ENCODE peak calls at places on chromosomes 7 and 10, in five cellular contexts. One of them, this sample, is unnamed.

GRCh38 chr7:148116195-148116594 is 474.4 kb upstream of the C7orf33 start:
- DNase-seq in ovary: no peak
- DNase-seq in lower leg skin: no peak
- DNase-seq in sigmoid colon: no peak
- DNase-seq in suprapubic skin: no peak
- DNase-seq in this sample: no peak

GRCh38 chr7:143216151-143216550 is 5.7 kb upstream of the TAS2R40 start:
- DNase-seq in lower leg skin: no peak
- DNase-seq in ovary: no peak
- DNase-seq in suprapubic skin: no peak
- DNase-seq in sigmoid colon: no peak
- DNase-seq in this sample: no peak

GRCh38 chr10:44651834-44652233 is 259.3 kb upstream of the TMEM72 start:
- DNase-seq in ovary: peak
- DNase-seq in sigmoid colon: no peak
- DNase-seq in lower leg skin: no peak
- DNase-seq in suprapubic skin: no peak
- DNase-seq in this sample: no peak

GRCh38 chr7:46619723-46620310 is 698.7 kb upstream of the IGFBP3 start:
- DNase-seq in ovary: no peak
- DNase-seq in sigmoid colon: no peak
- DNase-seq in lower leg skin: no peak
- DNase-seq in suprapubic skin: no peak
- DNase-seq in this sample: no peak

GRCh38 chr10:36677170-36677768 is 448.1 kb upstream of the ANKRD30A start:
- DNase-seq in suprapubic skin: no peak
- DNase-seq in lower leg skin: no peak
- DNase-seq in ovary: no peak
- DNase-seq in sigmoid colon: no peak
- DNase-seq in this sample: no peak

GRCh38 chr10:31836569-31837406 is 91.8 kb downstream of the ARHGAP12 start:
- DNase-seq in ovary: no peak
- DNase-seq in sigmoid colon: no peak
- DNase-seq in suprapubic skin: no peak
- DNase-seq in lower leg skin: no peak
- DNase-seq in this sample: no peak

GRCh38 chr10:132637477-132638129 is 100.0 kb downstream of the INPP5A start:
- DNase-seq in sigmoid colon: peak
- DNase-seq in ovary: peak
- DNase-seq in suprapubic skin: no peak
- DNase-seq in lower leg skin: no peak
- DNase-seq in this sample: peak

GRCh38 chr7:150784120-150784736 is 15.9 kb downstream of the TMEM176B start:
- DNase-seq in sigmoid colon: no peak
- DNase-seq in suprapubic skin: no peak
- DNase-seq in ovary: no peak
- DNase-seq in lower leg skin: peak
- DNase-seq in this sample: peak

GRCh38 chr7:22481726-22482125 is 18.3 kb downstream of the STEAP1B start:
- DNase-seq in sigmoid colon: no peak
- DNase-seq in ovary: no peak
- DNase-seq in lower leg skin: no peak
- DNase-seq in suprapubic skin: no peak
- DNase-seq in this sample: no peak

GRCh38 chr10:16585103-16585502 is 63.4 kb upstream of the C1QL3 start:
- DNase-seq in ovary: no peak
- DNase-seq in lower leg skin: no peak
- DNase-seq in sigmoid colon: no peak
- DNase-seq in suprapubic skin: no peak
- DNase-seq in this sample: no peak

GRCh38 chr7:82032899-82033298 is 263.1 kb upstream of the HGF start:
- DNase-seq in ovary: no peak
- DNase-seq in sigmoid colon: no peak
- DNase-seq in suprapubic skin: no peak
- DNase-seq in lower leg skin: no peak
- DNase-seq in this sample: no peak

GRCh38 chr7:82039621-82040020 is 269.8 kb upstream of the HGF start:
- DNase-seq in suprapubic skin: no peak
- DNase-seq in ovary: no peak
- DNase-seq in lower leg skin: no peak
- DNase-seq in sigmoid colon: no peak
- DNase-seq in this sample: no peak

DNA sequence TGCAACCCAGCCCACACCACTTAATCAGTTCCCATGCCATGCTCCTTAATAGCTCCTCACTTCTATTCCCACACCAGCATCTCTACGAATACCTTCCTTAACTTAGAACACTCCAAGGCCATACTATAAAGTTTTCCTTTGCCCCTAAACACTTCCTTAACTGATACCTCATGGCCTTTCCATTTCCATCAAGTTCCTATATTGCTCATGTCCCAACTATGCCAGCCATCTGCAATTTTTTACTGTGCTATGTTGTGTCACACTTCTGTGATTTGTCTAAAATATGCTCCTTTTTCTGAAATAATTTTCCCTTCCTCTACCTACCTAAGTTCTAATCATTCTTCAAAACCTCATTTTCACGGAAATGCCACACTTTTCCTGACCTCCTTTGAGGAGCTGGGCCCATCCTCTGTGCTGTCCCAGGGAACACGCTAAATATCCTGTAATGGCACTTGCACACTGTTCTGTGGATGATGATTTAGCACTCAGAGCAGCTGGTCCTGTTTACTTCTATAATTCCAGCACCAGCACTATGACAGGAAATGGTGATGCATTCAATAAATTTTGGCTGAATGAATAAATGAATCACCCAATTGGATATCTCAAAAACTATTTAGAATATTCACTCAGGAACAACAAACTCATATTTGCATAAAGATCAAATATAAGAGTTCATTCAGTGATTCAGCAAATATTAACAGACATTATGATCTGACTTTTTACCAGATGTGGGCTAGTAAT is 266.5 kb upstream of the HGF start:
- DNase-seq in sigmoid colon: no peak
- DNase-seq in suprapubic skin: no peak
- DNase-seq in lower leg skin: no peak
- DNase-seq in ovary: no peak
- DNase-seq in this sample: no peak
- H3K4me3 ChIP-seq in sigmoid colon: no peak
- H3K4me3 ChIP-seq in suprapubic skin: no peak
- H3K4me3 ChIP-seq in lower leg skin: no peak
- H3K4me3 ChIP-seq in ovary: no peak
- H3K4me3 ChIP-seq in this sample: no peak

GRCh38 chr10:119650692-119651513 is at the start of gene BAG3:
- DNase-seq in ovary: peak
- DNase-seq in sigmoid colon: peak
- DNase-seq in suprapubic skin: peak
- DNase-seq in lower leg skin: peak
- DNase-seq in this sample: peak

GRCh38 chr10:119651514-119652327 is 541 bp downstream of the BAG3 start:
- DNase-seq in sigmoid colon: peak
- DNase-seq in ovary: no peak
- DNase-seq in suprapubic skin: no peak
- DNase-seq in lower leg skin: peak
- DNase-seq in this sample: no peak

GRCh38 chr10:119653209-119653608 is 2.0 kb downstream of the BAG3 start:
- DNase-seq in lower leg skin: no peak
- DNase-seq in ovary: no peak
- DNase-seq in sigmoid colon: no peak
- DNase-seq in suprapubic skin: no peak
- DNase-seq in this sample: no peak

GRCh38 chr10:119654540-119654939 is 3.4 kb downstream of the BAG3 start:
- DNase-seq in ovary: no peak
- DNase-seq in lower leg skin: no peak
- DNase-seq in suprapubic skin: peak
- DNase-seq in sigmoid colon: peak
- DNase-seq in this sample: peak

DNA sequence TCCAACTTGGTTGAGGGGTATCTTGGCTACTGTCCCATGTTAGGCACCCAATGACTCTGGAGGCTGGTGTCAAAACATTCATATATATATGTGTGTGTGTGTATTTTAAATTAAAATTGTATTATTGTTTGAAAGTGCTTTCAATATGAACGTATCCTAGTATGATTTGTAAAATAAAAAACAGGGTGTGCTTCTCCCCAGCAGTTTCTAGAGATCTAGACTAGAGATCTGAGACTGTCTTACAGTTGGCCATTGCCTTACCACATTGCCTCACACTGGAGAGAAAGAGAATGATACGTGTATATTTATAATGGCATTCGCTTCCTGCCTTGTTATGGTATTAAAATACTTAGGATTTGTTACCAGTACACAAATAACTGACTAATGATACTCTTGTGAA is 1.2 kb downstream of the BAG3 start:
- DNase-seq in lower leg skin: no peak
- DNase-seq in sigmoid colon: no peak
- DNase-seq in suprapubic skin: no peak
- DNase-seq in ovary: no peak
- DNase-seq in this sample: no peak
- TF ChIP-seq POLR2A in lower leg skin: no peak
- TF ChIP-seq POLR2A in sigmoid colon: no peak
- TF ChIP-seq POLR2A in suprapubic skin: no peak
- TF ChIP-seq POLR2A in ovary: no peak
- TF ChIP-seq POLR2A in this sample: peak

GRCh38 chr7:149713731-149714068 is 59.7 kb downstream of the ZNF467 start:
- DNase-seq in lower leg skin: no peak
- DNase-seq in suprapubic skin: peak
- DNase-seq in ovary: peak
- DNase-seq in sigmoid colon: no peak
- DNase-seq in this sample: no peak
- H3K4me3 ChIP-seq in lower leg skin: no peak
- H3K4me3 ChIP-seq in suprapubic skin: peak
- H3K4me3 ChIP-seq in ovary: peak
- H3K4me3 ChIP-seq in sigmoid colon: peak
- H3K4me3 ChIP-seq in this sample: no peak

GRCh38 chr7:26189000-26189539 is 11.5 kb downstream of the HNRNPA2B1 start:
- DNase-seq in suprapubic skin: no peak
- DNase-seq in lower leg skin: no peak
- DNase-seq in sigmoid colon: no peak
- DNase-seq in ovary: no peak
- DNase-seq in this sample: no peak

GRCh38 chr7:26188291-26188999 is 12.1 kb downstream of the HNRNPA2B1 start:
- DNase-seq in lower leg skin: no peak
- DNase-seq in sigmoid colon: no peak
- DNase-seq in ovary: no peak
- DNase-seq in suprapubic skin: no peak
- DNase-seq in this sample: no peak

GRCh38 chr7:26183545-26184282 is 16.8 kb downstream of the HNRNPA2B1 start:
- DNase-seq in sigmoid colon: no peak
- DNase-seq in lower leg skin: no peak
- DNase-seq in suprapubic skin: no peak
- DNase-seq in ovary: no peak
- DNase-seq in this sample: no peak

GRCh38 chr7:26187380-26188290 is 12.9 kb downstream of the HNRNPA2B1 start:
- DNase-seq in suprapubic skin: no peak
- DNase-seq in sigmoid colon: no peak
- DNase-seq in lower leg skin: no peak
- DNase-seq in ovary: no peak
- DNase-seq in this sample: no peak

DNA sequence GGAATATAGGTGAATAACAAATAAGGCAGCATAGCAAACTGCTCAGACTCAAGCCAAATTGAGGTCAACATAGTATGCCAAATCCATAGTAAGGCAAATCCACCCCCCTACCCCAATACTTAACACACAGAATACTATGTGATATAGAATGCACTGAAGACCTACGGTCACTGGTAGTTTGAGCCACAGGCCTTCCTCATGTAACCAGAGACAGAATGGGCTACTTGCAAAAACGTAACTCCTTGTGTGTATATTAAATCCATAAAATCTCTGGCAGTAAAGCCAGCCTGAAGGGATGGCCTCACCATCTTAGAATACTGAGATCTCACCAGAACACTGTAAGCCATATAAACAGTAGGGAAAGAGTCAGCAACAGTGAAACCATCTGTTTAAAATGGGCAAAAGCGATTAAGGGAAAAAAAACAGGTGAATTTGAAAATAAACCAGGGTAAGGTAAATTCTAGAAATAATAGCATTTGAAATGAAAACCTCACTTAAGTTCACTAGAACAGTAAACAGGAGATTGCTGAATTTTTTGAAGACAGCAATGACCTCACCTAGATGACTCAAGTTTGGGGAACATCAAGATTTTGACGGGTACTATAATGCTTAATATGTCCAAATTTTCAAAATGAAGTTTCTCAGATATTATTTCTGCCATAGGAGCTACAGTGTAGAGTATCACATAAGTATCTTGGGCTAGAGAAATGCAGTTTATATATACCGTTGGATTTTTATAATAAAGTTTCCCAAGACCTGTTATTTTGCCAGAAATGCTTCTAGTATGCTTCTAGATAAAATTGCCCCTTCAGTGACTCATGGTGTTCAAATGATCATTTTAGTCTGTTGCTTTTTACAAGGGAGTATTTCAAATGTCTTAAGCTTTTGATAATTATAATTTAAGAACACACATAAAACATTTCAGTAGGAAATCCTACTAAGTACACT is 13.9 kb downstream of the HNRNPA2B1 start:
- DNase-seq in sigmoid colon: no peak
- DNase-seq in suprapubic skin: no peak
- DNase-seq in ovary: no peak
- DNase-seq in lower leg skin: no peak
- DNase-seq in this sample: no peak
- TF ChIP-seq POLR2A in sigmoid colon: no peak
- TF ChIP-seq POLR2A in suprapubic skin: no peak
- TF ChIP-seq POLR2A in ovary: no peak
- TF ChIP-seq POLR2A in lower leg skin: no peak
- TF ChIP-seq POLR2A in this sample: peak

GRCh38 chr10:14953452-14954000 is 370 bp downstream of the DCLRE1C start:
- DNase-seq in sigmoid colon: peak
- DNase-seq in suprapubic skin: no peak
- DNase-seq in ovary: no peak
- DNase-seq in lower leg skin: peak
- DNase-seq in this sample: no peak

GRCh38 chr10:14952851-14953451 is 945 bp downstream of the DCLRE1C start:
- DNase-seq in ovary: no peak
- DNase-seq in suprapubic skin: no peak
- DNase-seq in lower leg skin: no peak
- DNase-seq in sigmoid colon: no peak
- DNase-seq in this sample: no peak

GRCh38 chr10:14958872-14959220 is 342 bp upstream of the MEIG1 start:
- DNase-seq in sigmoid colon: no peak
- DNase-seq in suprapubic skin: no peak
- DNase-seq in ovary: no peak
- DNase-seq in lower leg skin: no peak
- DNase-seq in this sample: no peak

GRCh38 chr10:14954001-14954770 is at the start of gene DCLRE1C:
- DNase-seq in lower leg skin: peak
- DNase-seq in ovary: peak
- DNase-seq in sigmoid colon: peak
- DNase-seq in suprapubic skin: peak
- DNase-seq in this sample: peak

GRCh38 chr10:14954934-14955333 is 1.0 kb upstream of the DCLRE1C start:
- DNase-seq in ovary: no peak
- DNase-seq in suprapubic skin: no peak
- DNase-seq in sigmoid colon: no peak
- DNase-seq in lower leg skin: no peak
- DNase-seq in this sample: no peak
- H3K4me3 ChIP-seq in ovary: no peak
- H3K4me3 ChIP-seq in suprapubic skin: peak
- H3K4me3 ChIP-seq in sigmoid colon: no peak
- H3K4me3 ChIP-seq in lower leg skin: no peak
- H3K4me3 ChIP-seq in this sample: no peak